ENCODE peak calls at places on chromosomes 1 and 21, in nine cellular contexts. G, Z, E, L, I, Y, C, F and H are unnamed samples.

GRCh38 chr1:59879556-59879955 is 47.0 kb downstream of the CYP2J2 start:
- DNase-seq in C (peak), Z (peak), E (peak), F (peak), Y (peak), G (no peak), I (peak), L (peak), H (no peak)

GRCh38 chr1:219506337-219506944 is 106.5 kb downstream of the ZC3H11B start:
- DNase-seq in G (no peak), L (no peak), F (no peak), Y (no peak), E (no peak), C (no peak), Z (no peak), I (no peak), H (no peak)

GRCh38 chr1:8061210-8061609 is 35.1 kb upstream of the ERRFI1 start:
- DNase-seq in I (peak), Z (no peak), C (no peak), E (peak), L (no peak), G (no peak), Y (no peak), F (peak), H (no peak)

GRCh38 chr1:215360021-215360420 is 207.1 kb upstream of the KCTD3 start:
- DNase-seq in L (no peak), G (no peak), E (no peak), C (no peak), Y (no peak), I (no peak), F (no peak), Z (no peak), H (no peak)

GRCh38 chr1:212158912-212159796 is 123.6 kb downstream of the DTL start:
- DNase-seq in G (no peak), C (no peak), E (no peak), I (no peak), L (no peak), Z (no peak), Y (peak), F (no peak), H (peak)

GRCh38 chr1:175521265-175522040 is 221.9 kb downstream of the TNR start:
- DNase-seq in F (no peak), I (no peak), Z (no peak), E (no peak), G (no peak), Y (no peak), C (no peak), L (no peak), H (no peak)

GRCh38 chr1:119974013-119974412 is 77.7 kb upstream of the ADAM30 start:
- DNase-seq in L (no peak), I (no peak), F (no peak), E (no peak), Z (no peak), Y (no peak), C (no peak), G (no peak), H (no peak)

GRCh38 chr1:238991730-238992490 is 394.5 kb upstream of the CHRM3 start:
- DNase-seq in G (peak), I (no peak), L (no peak), E (no peak), C (no peak), Y (no peak), Z (no peak), F (no peak), H (no peak)

GRCh38 chr1:34984435-34985062 is 598 bp downstream of the TMEM35B start:
- DNase-seq in G (no peak), Y (no peak), F (peak), L (no peak), I (peak), Z (no peak), E (no peak), C (peak), H (peak)

GRCh38 chr21:28148400-28149064 is 844.1 kb downstream of the LTN1 start:
- DNase-seq in Z (no peak), L (no peak), Y (no peak), E (no peak), C (no peak), I (no peak), F (no peak), G (no peak), H (no peak)

GRCh38 chr1:245091818-245092637 is 62.8 kb upstream of the KIF26B start:
- DNase-seq in E (peak), G (no peak), C (peak), Z (no peak), F (peak), I (peak), L (no peak), Y (no peak), H (no peak)

GRCh38 chr1:156410740-156411139 is 41.7 kb downstream of the RHBG start:
- DNase-seq in G (no peak), L (no peak), Y (no peak), C (no peak), I (no peak), Z (no peak), F (no peak), E (no peak), H (no peak)

GRCh38 chr1:60559371-60559770 is 485.8 kb upstream of the C1orf87 start:
- DNase-seq in E (no peak), I (no peak), F (no peak), L (no peak), G (no peak), Z (no peak), C (no peak), Y (no peak), H (no peak)

GRCh38 chr1:170836146-170836545 is 99.2 kb upstream of the MROH9 start:
- DNase-seq in E (no peak), F (peak), L (no peak), Y (no peak), I (no peak), Z (no peak), C (no peak), G (no peak), H (no peak)

GRCh38 chr1:201020647-201021332 is 2.7 kb downstream of the KIF21B start:
- DNase-seq in L (no peak), F (no peak), Y (peak), G (no peak), E (no peak), C (peak), I (no peak), Z (no peak), H (no peak)

GRCh38 chr1:110475358-110476027 is 24.5 kb downstream of the PROK1 start:
- DNase-seq in E (no peak), L (no peak), I (no peak), Z (no peak), Y (no peak), F (no peak), G (no peak), C (no peak), H (no peak)

GRCh38 chr1:99456536-99456935 is 189.4 kb upstream of the PALMD start:
- DNase-seq in G (no peak), I (no peak), Y (no peak), L (no peak), E (no peak), F (no peak), C (no peak), Z (no peak), H (no peak)

GRCh38 chr1:88111806-88112205 is 572.3 kb upstream of the PKN2 start:
- DNase-seq in L (no peak), F (no peak), G (no peak), C (no peak), I (no peak), E (no peak), Y (no peak), Z (no peak), H (no peak)

GRCh38 chr21:38489729-38490128 is 8.5 kb downstream of the ERG start:
- DNase-seq in F (no peak), E (no peak), I (no peak), C (no peak), G (no peak), Z (no peak), Y (no peak), L (no peak), H (no peak)

GRCh38 chr21:14945176-14945575 is 119.6 kb downstream of the NRIP1 start:
- DNase-seq in L (no peak), C (no peak), F (no peak), I (no peak), E (no peak), Z (no peak), G (no peak), Y (no peak), H (no peak)

GRCh38 chr1:18573170-18573569 is 57.5 kb upstream of the PAX7 start:
- DNase-seq in Y (no peak), E (no peak), G (no peak), C (no peak), F (no peak), L (no peak), I (no peak), Z (no peak), H (no peak)

GRCh38 chr1:219701453-219701852 is 88.5 kb upstream of the ZC3H11B start:
- DNase-seq in Z (no peak), L (no peak), E (no peak), I (no peak), Y (no peak), G (no peak), F (no peak), C (no peak), H (no peak)

GRCh38 chr1:236016083-236016482 is 48.8 kb downstream of the NID1 start:
- DNase-seq in Z (no peak), C (no peak), L (no peak), I (peak), G (no peak), E (no peak), F (peak), Y (no peak), H (no peak)

GRCh38 chr1:51518033-51518729 is 885 bp downstream of the EPS15 start:
- DNase-seq in Y (peak), G (no peak), F (peak), L (peak), Z (peak), E (peak), I (peak), C (peak), H (peak)

GRCh38 chr1:113391643-113392271 is 1.4 kb downstream of the MAGI3 start:
- DNase-seq in F (no peak), E (no peak), Y (no peak), L (no peak), G (no peak), Z (no peak), C (no peak), I (no peak), H (peak)

GRCh38 chr1:46509414-46509813 is 19.8 kb downstream of the DMBX1 start:
- DNase-seq in E (no peak), F (no peak), Z (no peak), Y (no peak), G (no peak), I (no peak), C (no peak), L (no peak), H (no peak)

GRCh38 chr1:93288558-93288957 is 57.1 kb upstream of the DR1 start:
- DNase-seq in F (no peak), C (no peak), L (no peak), E (no peak), Y (no peak), I (no peak), Z (no peak), G (no peak), H (no peak)

GRCh38 chr1:227739636-227740035 is 4.4 kb downstream of the SNAP47 start:
- DNase-seq in G (no peak), F (no peak), Y (no peak), L (no peak), I (no peak), E (no peak), Z (no peak), C (no peak), H (no peak)

GRCh38 chr1:9763914-9764313 is 59.9 kb downstream of the CLSTN1 start:
- DNase-seq in C (no peak), I (no peak), Y (no peak), G (no peak), E (no peak), Z (no peak), L (no peak), F (no peak), H (no peak)

GRCh38 chr1:183685112-183685713 is 32.1 kb upstream of the APOBEC4 start:
- DNase-seq in Y (no peak), F (peak), I (no peak), Z (no peak), G (no peak), C (peak), L (no peak), E (peak), H (peak)

GRCh38 chr1:94106716-94107115 is 14.2 kb downstream of the ABCA4 start:
- DNase-seq in G (no peak), I (no peak), C (no peak), Y (no peak), Z (no peak), L (no peak), E (no peak), F (no peak), H (no peak)